ENCODE peak calls at places on chromosomes 7 and 10, in five cellular contexts. One of them, this sample, is unnamed.

GRCh38 chr7:74606101-74606908 is 51.2 kb upstream of the GTF2I start:
- DNase-seq in PC-3: peak; percentile 60
- DNase-seq in cardiac muscle cell: peak; percentile 30
- DNase-seq in PC-9: peak; percentile 79
- DNase-seq in lower lobe of right lung: peak; percentile 73
- DNase-seq in this sample: no peak

GRCh38 chr10:58969578-58969977 is 206.9 kb upstream of the PHYHIPL start:
- DNase-seq in lower lobe of right lung: no peak
- DNase-seq in PC-3: no peak
- DNase-seq in cardiac muscle cell: no peak
- DNase-seq in PC-9: no peak
- DNase-seq in this sample: no peak

GRCh38 chr7:95915731-95916130 is 143.4 kb downstream of the DYNC1I1 start:
- DNase-seq in cardiac muscle cell: no peak
- DNase-seq in PC-3: no peak
- DNase-seq in lower lobe of right lung: no peak
- DNase-seq in PC-9: no peak
- DNase-seq in this sample: no peak

GRCh38 chr10:70886921-70887665 is 1.3 kb downstream of the PCBD1 start:
- DNase-seq in PC-3: no peak
- DNase-seq in cardiac muscle cell: no peak
- DNase-seq in lower lobe of right lung: no peak
- DNase-seq in PC-9: no peak
- DNase-seq in this sample: no peak

GRCh38 chr7:29360633-29361625 is 166.4 kb downstream of the CHN2 start:
- DNase-seq in PC-9: no peak
- DNase-seq in lower lobe of right lung: no peak
- DNase-seq in cardiac muscle cell: no peak
- DNase-seq in PC-3: no peak
- DNase-seq in this sample: no peak

GRCh38 chr7:23471090-23471859 is 984 bp upstream of the IGF2BP3 start:
- DNase-seq in cardiac muscle cell: peak; percentile 95
- DNase-seq in lower lobe of right lung: no peak
- DNase-seq in PC-3: peak; percentile 78
- DNase-seq in PC-9: peak; percentile 99
- DNase-seq in this sample: no peak

GRCh38 chr7:107661081-107661864 is 645 bp downstream of the SLC26A4 start:
- DNase-seq in cardiac muscle cell: peak; percentile 74
- DNase-seq in lower lobe of right lung: peak; percentile 74
- DNase-seq in PC-3: peak; percentile 39
- DNase-seq in PC-9: peak; percentile 69
- DNase-seq in this sample: no peak

GRCh38 chr7:128000854-128001265 is 30.4 kb downstream of the LRRC4 start:
- DNase-seq in cardiac muscle cell: no peak
- DNase-seq in lower lobe of right lung: no peak
- DNase-seq in PC-9: no peak
- DNase-seq in PC-3: no peak
- DNase-seq in this sample: no peak

GRCh38 chr10:123772645-123773508 is 106.7 kb downstream of the GPR26 start:
- DNase-seq in lower lobe of right lung: no peak
- DNase-seq in cardiac muscle cell: no peak
- DNase-seq in PC-3: no peak
- DNase-seq in PC-9: no peak
- DNase-seq in this sample: no peak

GRCh38 chr10:78541528-78542470 is 508.1 kb downstream of the RPS24 start:
- DNase-seq in cardiac muscle cell: no peak
- DNase-seq in PC-3: no peak
- DNase-seq in lower lobe of right lung: no peak
- DNase-seq in PC-9: no peak
- DNase-seq in this sample: no peak

GRCh38 chr7:18086165-18087030 is 58.8 kb upstream of the PRPS1L1 start:
- DNase-seq in cardiac muscle cell: peak; percentile 77
- DNase-seq in PC-3: peak; percentile 36
- DNase-seq in PC-9: peak; percentile 35
- DNase-seq in lower lobe of right lung: peak; percentile 50
- DNase-seq in this sample: no peak

GRCh38 chr7:127678330-127678729 is 26.3 kb downstream of the SND1 start:
- DNase-seq in cardiac muscle cell: no peak
- DNase-seq in lower lobe of right lung: no peak
- DNase-seq in PC-3: peak; percentile 23
- DNase-seq in PC-9: no peak
- DNase-seq in this sample: no peak

GRCh38 chr10:92640110-92640509 is 47.2 kb downstream of the KIF11 start:
- DNase-seq in PC-9: no peak
- DNase-seq in lower lobe of right lung: no peak
- DNase-seq in cardiac muscle cell: no peak
- DNase-seq in PC-3: peak; percentile 48
- DNase-seq in this sample: no peak

GRCh38 chr10:27948191-27948590 is 50.7 kb downstream of the ODAD2 start:
- DNase-seq in lower lobe of right lung: no peak
- DNase-seq in PC-3: no peak
- DNase-seq in PC-9: no peak
- DNase-seq in cardiac muscle cell: no peak
- DNase-seq in this sample: no peak

GRCh38 chr10:112732277-112732891 is 217.7 kb upstream of the TCF7L2 start:
- DNase-seq in lower lobe of right lung: no peak
- DNase-seq in cardiac muscle cell: no peak
- DNase-seq in PC-3: peak; percentile 10
- DNase-seq in PC-9: no peak
- DNase-seq in this sample: no peak

GRCh38 chr10:70590663-70591416 is 11.7 kb downstream of the PRF1 start:
- DNase-seq in lower lobe of right lung: no peak
- DNase-seq in PC-3: no peak
- DNase-seq in PC-9: no peak
- DNase-seq in cardiac muscle cell: no peak
- DNase-seq in this sample: no peak

GRCh38 chr7:20330797-20331230 is at the start of gene ITGB8:
- DNase-seq in lower lobe of right lung: peak; percentile 56
- DNase-seq in PC-3: peak; percentile 44
- DNase-seq in PC-9: peak; percentile 65
- DNase-seq in cardiac muscle cell: peak; percentile 35
- DNase-seq in this sample: no peak

GRCh38 chr7:5417106-5418071 is 6.2 kb downstream of the TNRC18 start:
- DNase-seq in lower lobe of right lung: peak; percentile 69
- DNase-seq in PC-3: peak; percentile 40
- DNase-seq in PC-9: peak; percentile 39
- DNase-seq in cardiac muscle cell: peak; percentile 22
- DNase-seq in this sample: no peak

GRCh38 chr10:118571123-118571522 is 24.3 kb downstream of the PRLHR start:
- DNase-seq in lower lobe of right lung: no peak
- DNase-seq in PC-3: no peak
- DNase-seq in cardiac muscle cell: no peak
- DNase-seq in PC-9: no peak
- DNase-seq in this sample: no peak

GRCh38 chr10:11663763-11664555 is 52.5 kb upstream of the USP6NL start:
- DNase-seq in PC-3: no peak
- DNase-seq in lower lobe of right lung: no peak
- DNase-seq in PC-9: no peak
- DNase-seq in cardiac muscle cell: no peak
- DNase-seq in this sample: no peak

GRCh38 chr7:45295222-45295621 is 137.6 kb downstream of the RAMP3 start:
- DNase-seq in lower lobe of right lung: no peak
- DNase-seq in cardiac muscle cell: no peak
- DNase-seq in PC-3: no peak
- DNase-seq in PC-9: no peak
- DNase-seq in this sample: peak; percentile 55

GRCh38 chr7:81273601-81274397 is 354.9 kb upstream of the SEMA3C start:
- DNase-seq in cardiac muscle cell: no peak
- DNase-seq in PC-3: no peak
- DNase-seq in lower lobe of right lung: no peak
- DNase-seq in PC-9: no peak
- DNase-seq in this sample: no peak

GRCh38 chr10:43619368-43619767 is 13.1 kb downstream of the ZNF485 start:
- DNase-seq in PC-9: no peak
- DNase-seq in lower lobe of right lung: no peak
- DNase-seq in PC-3: no peak
- DNase-seq in cardiac muscle cell: no peak
- DNase-seq in this sample: no peak

GRCh38 chr10:110648743-110649651 is 4.9 kb downstream of the RBM20 start:
- DNase-seq in PC-9: no peak
- DNase-seq in lower lobe of right lung: no peak
- DNase-seq in cardiac muscle cell: no peak
- DNase-seq in PC-3: no peak
- DNase-seq in this sample: no peak

GRCh38 chr10:688621-689426 is 644 bp downstream of the DIP2C start:
- DNase-seq in lower lobe of right lung: no peak
- DNase-seq in cardiac muscle cell: peak; percentile 77
- DNase-seq in PC-3: peak; percentile 5
- DNase-seq in PC-9: no peak
- DNase-seq in this sample: no peak

GRCh38 chr7:45978010-45978681 is 57.1 kb upstream of the IGFBP3 start:
- DNase-seq in PC-9: peak; percentile 91
- DNase-seq in lower lobe of right lung: no peak
- DNase-seq in cardiac muscle cell: peak; percentile 42
- DNase-seq in PC-3: peak; percentile 98
- DNase-seq in this sample: no peak

GRCh38 chr7:76340617-76341131 is 18.1 kb downstream of the YWHAG start:
- DNase-seq in lower lobe of right lung: no peak
- DNase-seq in PC-3: no peak
- DNase-seq in PC-9: peak; percentile 41
- DNase-seq in cardiac muscle cell: no peak
- DNase-seq in this sample: no peak
- H3K27ac ChIP-seq in lower lobe of right lung: no peak overlapping the region
- H3K27ac ChIP-seq in PC-3: peak overlapping the region; percentile 14
- H3K27ac ChIP-seq in PC-9: peak overlapping the region; percentile 84
- H3K27ac ChIP-seq in cardiac muscle cell: peak overlapping the region; percentile 17
- H3K27ac ChIP-seq in this sample: peak overlapping the region; percentile 79

GRCh38 chr7:2807846-2808772 is 36.0 kb downstream of the GNA12 start:
- DNase-seq in PC-3: no peak
- DNase-seq in cardiac muscle cell: no peak
- DNase-seq in lower lobe of right lung: no peak
- DNase-seq in PC-9: no peak
- DNase-seq in this sample: no peak

GRCh38 chr7:2811476-2812118 is 32.5 kb downstream of the GNA12 start:
- DNase-seq in lower lobe of right lung: peak; percentile 70
- DNase-seq in PC-3: no peak
- DNase-seq in PC-9: no peak
- DNase-seq in cardiac muscle cell: no peak
- DNase-seq in this sample: no peak

GRCh38 chr7:2808891-2809660 is 35.0 kb downstream of the GNA12 start:
- DNase-seq in PC-3: peak; percentile 39
- DNase-seq in lower lobe of right lung: peak; percentile 63
- DNase-seq in PC-9: no peak
- DNase-seq in cardiac muscle cell: no peak
- DNase-seq in this sample: no peak

GRCh38 chr7:2810682-2811471 is 33.2 kb downstream of the GNA12 start:
- DNase-seq in PC-9: no peak
- DNase-seq in cardiac muscle cell: no peak
- DNase-seq in lower lobe of right lung: no peak
- DNase-seq in PC-3: no peak
- DNase-seq in this sample: no peak

DNA sequence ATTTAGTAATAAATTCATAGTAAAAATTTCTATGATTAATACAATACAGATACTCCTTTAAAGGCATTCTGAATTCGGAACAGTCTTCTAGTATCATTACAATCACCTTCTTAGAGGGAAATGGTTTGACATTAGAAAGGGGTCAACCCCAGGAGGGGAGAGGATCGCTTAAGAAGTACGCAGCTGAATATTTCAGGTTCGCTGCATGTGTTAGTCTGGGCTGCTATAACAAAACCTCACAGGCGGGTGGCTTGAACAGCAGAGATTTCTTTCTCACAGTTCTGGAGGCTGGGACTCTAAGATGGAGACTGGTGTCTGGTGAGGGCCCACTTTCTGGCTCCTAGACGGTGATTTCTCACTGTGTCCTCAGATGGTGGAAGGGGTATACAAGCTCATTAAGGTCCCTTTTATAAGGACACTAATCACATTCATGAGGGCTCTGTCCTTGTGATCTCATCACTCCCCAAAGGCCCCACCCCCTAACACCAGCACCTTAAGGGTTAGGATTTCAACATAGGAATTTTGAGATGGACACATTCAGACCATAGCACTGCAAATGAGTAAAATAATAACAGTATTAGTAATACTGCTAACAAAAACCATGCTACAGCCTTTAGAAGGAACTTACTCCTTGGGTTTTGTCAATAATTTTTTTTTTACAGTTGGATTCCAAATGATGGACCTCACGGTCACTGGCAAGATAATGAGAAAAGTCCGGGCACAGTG is 34.0 kb downstream of the GNA12 start:
- DNase-seq in lower lobe of right lung: no peak
- DNase-seq in cardiac muscle cell: no peak
- DNase-seq in PC-3: peak; percentile 25
- DNase-seq in PC-9: no peak
- DNase-seq in this sample: no peak
- H3K27ac ChIP-seq in lower lobe of right lung: no peak overlapping the region
- H3K27ac ChIP-seq in cardiac muscle cell: no peak overlapping the region
- H3K27ac ChIP-seq in PC-3: no peak overlapping the region
- H3K27ac ChIP-seq in PC-9: peak overlapping the region; percentile 54
- H3K27ac ChIP-seq in this sample: no peak overlapping the region

GRCh38 chr10:119723161-119723560 is 2.7 kb upstream of the INPP5F start:
- DNase-seq in cardiac muscle cell: no peak
- DNase-seq in PC-9: no peak
- DNase-seq in PC-3: no peak
- DNase-seq in lower lobe of right lung: no peak
- DNase-seq in this sample: no peak
- H3K27ac ChIP-seq in cardiac muscle cell: no peak overlapping the region
- H3K27ac ChIP-seq in PC-9: no peak overlapping the region
- H3K27ac ChIP-seq in PC-3: no peak overlapping the region
- H3K27ac ChIP-seq in lower lobe of right lung: no peak overlapping the region
- H3K27ac ChIP-seq in this sample: no peak overlapping the region

GRCh38 chr7:102914585-102914984 is 1.8 kb downstream of the LRRC17 start:
- DNase-seq in cardiac muscle cell: peak; percentile 20
- DNase-seq in lower lobe of right lung: no peak
- DNase-seq in PC-3: no peak
- DNase-seq in PC-9: no peak
- DNase-seq in this sample: no peak

GRCh38 chr7:102918865-102919264 is 6.1 kb downstream of the LRRC17 start:
- DNase-seq in cardiac muscle cell: no peak
- DNase-seq in PC-9: no peak
- DNase-seq in lower lobe of right lung: no peak
- DNase-seq in PC-3: no peak
- DNase-seq in this sample: no peak

GRCh38 chr7:102916426-102916825 is 3.6 kb downstream of the LRRC17 start:
- DNase-seq in PC-3: peak; percentile 85
- DNase-seq in lower lobe of right lung: no peak
- DNase-seq in cardiac muscle cell: no peak
- DNase-seq in PC-9: no peak
- DNase-seq in this sample: no peak

GRCh38 chr7:102917436-102918353 is 4.9 kb downstream of the LRRC17 start:
- DNase-seq in PC-9: no peak
- DNase-seq in cardiac muscle cell: peak; percentile 34
- DNase-seq in PC-3: peak; percentile 5
- DNase-seq in lower lobe of right lung: no peak
- DNase-seq in this sample: no peak

GRCh38 chr7:102916881-102917280 is 4.1 kb downstream of the LRRC17 start:
- DNase-seq in PC-3: peak; percentile 7
- DNase-seq in PC-9: no peak
- DNase-seq in cardiac muscle cell: no peak
- DNase-seq in lower lobe of right lung: no peak
- DNase-seq in this sample: no peak
- H3K27ac ChIP-seq in PC-3: no peak overlapping the region
- H3K27ac ChIP-seq in PC-9: no peak overlapping the region
- H3K27ac ChIP-seq in cardiac muscle cell: no peak overlapping the region
- H3K27ac ChIP-seq in lower lobe of right lung: no peak overlapping the region
- H3K27ac ChIP-seq in this sample: no peak overlapping the region